ENCODE peak calls at places on chromosomes 7 and 10, in four cellular contexts. O is A549, B is transverse colon, W is psoas muscle. S is an unnamed sample.

GRCh38 chr10:8054498-8055407 is at the start of gene GATA3:
- DNase-seq in O (peak; percentile 86), W (peak; percentile 72), B (peak; percentile 57), S (peak; percentile 86)

GRCh38 chr7:16916111-16916639 is 34.4 kb upstream of the AGR3 start:
- DNase-seq in O (peak; percentile 75), W (no peak), B (no peak), S (peak; percentile 58)

GRCh38 chr10:86687750-86688149 is 19.4 kb downstream of the LDB3 start:
- DNase-seq in B (no peak), W (no peak), O (no peak), S (no peak)

GRCh38 chr7:2043316-2044039 is 189.3 kb downstream of the MAD1L1 start:
- DNase-seq in O (no peak), B (no peak), W (peak; percentile 21), S (no peak)

GRCh38 chr10:75295901-75296441 is 60.2 kb upstream of the COMTD1 start:
- DNase-seq in W (peak; percentile 63), O (no peak), B (no peak), S (no peak)

GRCh38 chr7:50397320-50397970 is 52.7 kb downstream of the FIGNL1 start:
- DNase-seq in W (no peak), O (no peak), B (no peak), S (no peak)

GRCh38 chr7:114939484-114940097 is 17.7 kb downstream of the MDFIC start:
- DNase-seq in B (no peak), O (no peak), W (peak; percentile 38), S (no peak)

GRCh38 chr7:77866791-77867190 is 68.2 kb downstream of the PHTF2 start:
- DNase-seq in W (no peak), B (no peak), O (peak; percentile 39), S (no peak)

GRCh38 chr10:115572740-115573455 is 479.7 kb downstream of the ATRNL1 start:
- DNase-seq in B (no peak), W (no peak), O (peak; percentile 13), S (no peak)

GRCh38 chr7:116948934-116949333 is 4.4 kb upstream of the ST7 start:
- DNase-seq in B (no peak), W (no peak), O (no peak), S (no peak)

GRCh38 chr10:33022090-33022489 is 64.1 kb upstream of the ITGB1 start:
- DNase-seq in B (no peak), W (no peak), O (no peak), S (no peak)

GRCh38 chr7:39589323-39590111 is 23.3 kb downstream of the YAE1 start:
- DNase-seq in O (peak; percentile 47), W (no peak), B (no peak), S (peak; percentile 63)

GRCh38 chr10:76883596-76883995 is 754.0 kb downstream of the KCNMA1 start:
- DNase-seq in B (no peak), W (no peak), O (no peak), S (no peak)

GRCh38 chr7:105212236-105212635 is 176.5 kb downstream of the SRPK2 start:
- DNase-seq in O (no peak), W (no peak), B (no peak), S (no peak)

GRCh38 chr7:131890191-131890590 is 333.8 kb upstream of the PODXL start:
- DNase-seq in O (no peak), B (no peak), W (no peak), S (no peak)

GRCh38 chr7:128176696-128177095 is 64.4 kb upstream of the LEP start:
- DNase-seq in W (no peak), B (no peak), O (no peak), S (peak; percentile 80)

GRCh38 chr7:41921453-41921912 is 218.6 kb upstream of the INHBA start:
- DNase-seq in B (no peak), W (no peak), O (no peak), S (no peak)

GRCh38 chr7:96285579-96285978 is 36.3 kb downstream of the SLC25A13 start:
- DNase-seq in O (no peak), B (no peak), W (no peak), S (no peak)

GRCh38 chr7:120951826-120952225 is 1.2 kb downstream of the ING3 start:
- DNase-seq in W (no peak), O (no peak), B (no peak), S (no peak)